ENCODE peak calls at places on chromosomes 6 and 20, in ten cellular contexts. C is fibroblast of mammary gland; M is mucosa of gallbladder; W is AG10803; U is stimulated activated CD4-positive, alpha-beta T cell treated with anti-CD3 and anti-CD28 coated beads, Interleukin-2, amount 100 ng/mL, for 48 hours; N is NCI-H2081; Z is caudate nucleus; E is GM18507; A is GM06990; P is NCI-H1417 treated with DMSO at 0.1 percent for 48 hours. X is an unnamed sample.

GRCh38 chr20:24768977-24769675 is 179.9 kb upstream of the CST7 start:
- DNase-seq in C (no peak), M (no peak), W (no peak), U (no peak), N (no peak), Z (no peak), E (no peak), A (no peak), P (no peak), X (no peak)

GRCh38 chr20:46276531-46276930 is 31.8 kb downstream of the CDH22 start:
- DNase-seq in C (no peak), M (no peak), W (no peak), U (no peak), N (no peak), Z (no peak), E (no peak), A (no peak), P (no peak), X (no peak)

GRCh38 chr20:48241482-48241881 is 456.2 kb upstream of the SULF2 start:
- DNase-seq in C (no peak), M (no peak), W (no peak), U (no peak), N (no peak), Z (no peak), E (no peak), A (no peak), P (no peak), X (no peak)

GRCh38 chr6:28408076-28408802 is 8.7 kb upstream of the ZSCAN12 start:
- DNase-seq in C (peak; percentile 15), M (no peak), W (no peak), U (no peak), N (no peak), Z (no peak), E (no peak), A (no peak), P (no peak), X (no peak)

GRCh38 chr20:46978871-46979536 is 84.4 kb downstream of the EYA2 start:
- DNase-seq in C (no peak), M (no peak), W (peak; percentile 25), U (no peak), N (no peak), Z (no peak), E (no peak), A (no peak), P (no peak), X (no peak)

GRCh38 chr6:52371656-52372151 is 9.8 kb downstream of the PAQR8 start:
- DNase-seq in C (peak; percentile 25), M (no peak), W (peak; percentile 51), U (no peak), N (no peak), Z (no peak), E (no peak), A (no peak), P (no peak), X (no peak)

GRCh38 chr6:141050470-141050869 is 1082.3 kb upstream of the GJE1 start:
- DNase-seq in C (no peak), M (no peak), W (no peak), U (no peak), N (no peak), Z (no peak), E (no peak), A (no peak), P (no peak), X (no peak)

GRCh38 chr6:159455700-159456274 is 237.3 kb downstream of the SOD2 start:
- DNase-seq in C (no peak), M (no peak), W (no peak), U (no peak), N (no peak), Z (no peak), E (no peak), A (no peak), P (no peak), X (no peak)

GRCh38 chr20:3768342-3769130 is 983 bp upstream of the ADISSP start:
- DNase-seq in C (peak; percentile 81), M (peak; percentile 67), W (peak; percentile 74), U (peak; percentile 62), N (peak; percentile 60), Z (peak; percentile 75), E (peak; percentile 49), A (peak; percentile 83), P (peak; percentile 85), X (no peak)

GRCh38 chr6:161838306-161839035 is 564.6 kb upstream of the AGPAT4 start:
- DNase-seq in C (no peak), M (peak; percentile 12), W (no peak), U (no peak), N (no peak), Z (no peak), E (no peak), A (no peak), P (no peak), X (no peak)

GRCh38 chr6:71190809-71191208 is 97.8 kb upstream of the OGFRL1 start:
- DNase-seq in C (peak; percentile 58), M (no peak), W (peak; percentile 44), U (no peak), N (no peak), Z (no peak), E (no peak), A (no peak), P (no peak), X (no peak)

GRCh38 chr6:105902401-105903031 is 183.6 kb upstream of the PRDM1 start:
- DNase-seq in C (peak; percentile 86), M (no peak), W (peak; percentile 90), U (no peak), N (no peak), Z (no peak), E (no peak), A (no peak), P (no peak), X (no peak)

GRCh38 chr6:89667872-89668556 is 29.5 kb upstream of the LYRM2 start:
- DNase-seq in C (peak; percentile 6), M (no peak), W (peak; percentile 45), U (no peak), N (no peak), Z (no peak), E (no peak), A (no peak), P (no peak), X (no peak)

GRCh38 chr6:116633685-116634084 is 17.4 kb downstream of the RSPH4A start:
- DNase-seq in C (peak; percentile 10), M (no peak), W (no peak), U (no peak), N (no peak), Z (no peak), E (no peak), A (no peak), P (no peak), X (no peak)

GRCh38 chr6:128063850-128064539 is 163.1 kb upstream of the THEMIS start:
- DNase-seq in C (no peak), M (no peak), W (no peak), U (no peak), N (no peak), Z (no peak), E (no peak), A (no peak), P (no peak), X (no peak)

GRCh38 chr6:143061597-143062385 is 1.1 kb downstream of the AIG1 start:
- DNase-seq in C (peak; percentile 56), M (no peak), W (no peak), U (no peak), N (no peak), Z (no peak), E (no peak), A (no peak), P (no peak), X (no peak)

GRCh38 chr6:161076211-161076677 is 84.7 kb downstream of the MAP3K4 start:
- DNase-seq in C (no peak), M (no peak), W (no peak), U (no peak), N (no peak), Z (no peak), E (no peak), A (no peak), P (no peak), X (no peak)

GRCh38 chr6:22435151-22435550 is 134.2 kb upstream of the HDGFL1 start:
- DNase-seq in C (no peak), M (no peak), W (no peak), U (no peak), N (no peak), Z (no peak), E (no peak), A (no peak), P (no peak), X (no peak)

GRCh38 chr20:50628326-50628725 is 63.0 kb downstream of the RIPOR3 start:
- DNase-seq in C (no peak), M (no peak), W (no peak), U (no peak), N (peak; percentile 4), Z (no peak), E (no peak), A (no peak), P (no peak), X (no peak)

GRCh38 chr6:111445786-111446395 is 37.1 kb downstream of the REV3L start:
- DNase-seq in C (no peak), M (no peak), W (no peak), U (no peak), N (no peak), Z (no peak), E (no peak), A (no peak), P (no peak), X (no peak)

GRCh38 chr20:63154395-63154794 is 61.5 kb downstream of the YTHDF1 start:
- DNase-seq in C (no peak), M (no peak), W (no peak), U (no peak), N (no peak), Z (no peak), E (no peak), A (no peak), P (no peak), X (no peak)

GRCh38 chr6:44554901-44555300 is 167.4 kb downstream of the CDC5L start:
- DNase-seq in C (no peak), M (no peak), W (no peak), U (no peak), N (no peak), Z (no peak), E (no peak), A (no peak), P (no peak), X (no peak)

GRCh38 chr6:1890071-1890470 is 280.4 kb downstream of the FOXC1 start:
- DNase-seq in C (no peak), M (no peak), W (no peak), U (no peak), N (no peak), Z (no peak), E (no peak), A (no peak), P (no peak), X (no peak)

GRCh38 chr6:116314218-116314617 is 34.5 kb upstream of the TSPYL1 start:
- DNase-seq in C (no peak), M (no peak), W (no peak), U (no peak), N (no peak), Z (no peak), E (no peak), A (no peak), P (no peak), X (no peak)

GRCh38 chr6:165222315-165223025 is 86.9 kb downstream of the C6orf118 start:
- DNase-seq in C (peak; percentile 52), M (no peak), W (peak; percentile 15), U (no peak), N (no peak), Z (no peak), E (no peak), A (no peak), P (no peak), X (no peak)

GRCh38 chr6:122818866-122819265 is 29.8 kb downstream of the SMPDL3A start:
- DNase-seq in C (no peak), M (no peak), W (no peak), U (no peak), N (no peak), Z (no peak), E (no peak), A (no peak), P (no peak), X (no peak)

GRCh38 chr6:130303436-130303835 is 62.4 kb upstream of the TMEM200A start:
- DNase-seq in C (peak; percentile 74), M (no peak), W (peak; percentile 82), U (no peak), N (no peak), Z (no peak), E (no peak), A (no peak), P (no peak), X (no peak)

GRCh38 chr6:124400600-124400999 is 561.6 kb upstream of the RNF217 start:
- DNase-seq in C (no peak), M (no peak), W (no peak), U (no peak), N (no peak), Z (no peak), E (no peak), A (no peak), P (no peak), X (no peak)

X was measured in GM19239.